ENCODE peak calls at places on chromosomes 6 and 20, in seven cellular contexts. L is T-helper 9 cell, C is epithelial cell of proximal tubule, V is lower leg skin, J is psoas muscle, G is M059J, P is ecto neural progenitor cell. N is an unnamed sample.

GRCh38 chr6:15628499-15629131 is 34.2 kb downstream of the DTNBP1 start:
- DNase-seq in L (no peak), C (no peak), V (no peak), J (no peak), G (peak), P (no peak), N (no peak)

GRCh38 chr20:43536817-43537440 is 21.9 kb upstream of the SGK2 start:
- DNase-seq in L (no peak), C (peak), V (peak), J (no peak), G (peak), P (no peak), N (no peak)

GRCh38 chr6:65776332-65776731 is 69.3 kb upstream of the EYS start:
- DNase-seq in L (no peak), C (no peak), V (no peak), J (no peak), G (no peak), P (no peak), N (no peak)

GRCh38 chr20:62304331-62305148 is 1.7 kb downstream of the ADRM1 start:
- DNase-seq in L (no peak), C (no peak), V (no peak), J (no peak), G (no peak), P (no peak), N (no peak)

GRCh38 chr6:45812937-45813336 is 202.7 kb downstream of the CLIC5 start:
- DNase-seq in L (no peak), C (no peak), V (no peak), J (no peak), G (peak), P (no peak), N (no peak)

GRCh38 chr6:32819729-32820128 is 2.9 kb upstream of the HLA-DOB start:
- DNase-seq in L (no peak), C (peak), V (no peak), J (no peak), G (peak), P (no peak), N (no peak)

GRCh38 chr6:71459162-71459561 is 170.6 kb downstream of the OGFRL1 start:
- DNase-seq in L (no peak), C (no peak), V (no peak), J (no peak), G (no peak), P (no peak), N (no peak)

GRCh38 chr20:40072907-40073306 is 616.1 kb downstream of the MAFB start:
- DNase-seq in L (no peak), C (no peak), V (no peak), J (no peak), G (no peak), P (no peak), N (no peak)

GRCh38 chr6:117548797-117549301 is 53.5 kb downstream of the GOPC start:
- DNase-seq in L (no peak), C (peak), V (no peak), J (no peak), G (peak), P (no peak), N (no peak)

GRCh38 chr6:5567890-5568289 is 306.6 kb downstream of the FARS2 start:
- DNase-seq in L (no peak), C (no peak), V (no peak), J (no peak), G (no peak), P (no peak), N (no peak)

GRCh38 chr20:60501048-60501447 is 542.8 kb downstream of the CDH26 start:
- DNase-seq in L (no peak), C (no peak), V (no peak), J (no peak), G (no peak), P (no peak), N (no peak)

GRCh38 chr6:25054469-25054868 is 118.7 kb upstream of the RIPOR2 start:
- DNase-seq in L (no peak), C (no peak), V (no peak), J (no peak), G (peak), P (no peak), N (no peak)

GRCh38 chr6:141321486-141322347 is 811.0 kb upstream of the GJE1 start:
- DNase-seq in L (no peak), C (no peak), V (no peak), J (no peak), G (peak), P (no peak), N (no peak)

GRCh38 chr6:37548067-37548674 is 48.5 kb upstream of the CCDC167 start:
- DNase-seq in L (no peak), C (no peak), V (no peak), J (no peak), G (peak), P (no peak), N (no peak)

GRCh38 chr20:39146394-39146793 is 184.2 kb downstream of the DHX35 start:
- DNase-seq in L (no peak), C (no peak), V (no peak), J (no peak), G (no peak), P (no peak), N (no peak)

GRCh38 chr6:149903938-149904611 is 6.2 kb upstream of the RAET1E start:
- DNase-seq in L (no peak), C (no peak), V (peak), J (no peak), G (no peak), P (no peak), N (no peak)

GRCh38 chr20:17747431-17747846 is 47.7 kb downstream of the BANF2 start:
- DNase-seq in L (no peak), C (peak), V (no peak), J (peak), G (peak), P (no peak), N (no peak)

GRCh38 chr6:138577151-138577915 is 78.0 kb upstream of the NHSL1 start:
- DNase-seq in L (no peak), C (no peak), V (no peak), J (no peak), G (peak), P (no peak), N (no peak)

GRCh38 chr6:79257381-79258205 is 23.1 kb upstream of the HMGN3 start:
- DNase-seq in L (no peak), C (no peak), V (no peak), J (no peak), G (peak), P (no peak), N (no peak)

GRCh38 chr20:51639206-51639832 is 96.8 kb upstream of the NFATC2 start:
- DNase-seq in L (peak), C (no peak), V (peak), J (peak), G (peak), P (peak), N (peak)

GRCh38 chr6:17505062-17505476 is 95.0 kb upstream of the FAM8A1 start:
- DNase-seq in L (no peak), C (no peak), V (no peak), J (no peak), G (peak), P (no peak), N (no peak)

GRCh38 chr6:7215140-7215539 is 97.9 kb downstream of the SSR1 start:
- DNase-seq in L (no peak), C (no peak), V (no peak), J (peak), G (peak), P (no peak), N (no peak)